ENCODE peak calls at places on chromosomes 11 and 22, in six cellular contexts. One of them, this sample, is unnamed.
A peak's percentile ranks its signal among the peaks of the same experiment; 100 is the strongest.

GRCh38 chr22:48477031-48477721 is 1350.5 kb downstream of the BRD1 start:
- DNase-seq in sigmoid colon: no peak
- DNase-seq in neural crest cell: no peak
- DNase-seq in tibial nerve: peak; percentile 22
- DNase-seq in CD8-positive, alpha-beta T cell: no peak
- DNase-seq in cardiac muscle cell: no peak
- DNase-seq in this sample: no peak

GRCh38 chr22:21018314-21018713 is 3.3 kb downstream of the P2RX6 start:
- DNase-seq in CD8-positive, alpha-beta T cell: no peak
- DNase-seq in neural crest cell: no peak
- DNase-seq in tibial nerve: no peak
- DNase-seq in sigmoid colon: no peak
- DNase-seq in cardiac muscle cell: no peak
- DNase-seq in this sample: no peak

GRCh38 chr22:31036671-31037550 is 44.2 kb upstream of the SMTN start:
- DNase-seq in tibial nerve: no peak
- DNase-seq in cardiac muscle cell: peak; percentile 38
- DNase-seq in neural crest cell: no peak
- DNase-seq in CD8-positive, alpha-beta T cell: no peak
- DNase-seq in sigmoid colon: peak; percentile 90
- DNase-seq in this sample: no peak

GRCh38 chr11:870127-870413 is 27.4 kb downstream of the TSPAN4 start:
- DNase-seq in sigmoid colon: no peak
- DNase-seq in neural crest cell: no peak
- DNase-seq in cardiac muscle cell: no peak
- DNase-seq in CD8-positive, alpha-beta T cell: no peak
- DNase-seq in tibial nerve: no peak
- DNase-seq in this sample: no peak

GRCh38 chr11:116294630-116295029 is 478.2 kb downstream of the BUD13 start:
- DNase-seq in cardiac muscle cell: peak; percentile 25
- DNase-seq in sigmoid colon: no peak
- DNase-seq in CD8-positive, alpha-beta T cell: no peak
- DNase-seq in neural crest cell: no peak
- DNase-seq in tibial nerve: no peak
- DNase-seq in this sample: no peak

GRCh38 chr11:103929168-103929903 is 107.1 kb upstream of the DDI1 start:
- DNase-seq in tibial nerve: no peak
- DNase-seq in cardiac muscle cell: no peak
- DNase-seq in neural crest cell: no peak
- DNase-seq in CD8-positive, alpha-beta T cell: no peak
- DNase-seq in sigmoid colon: no peak
- DNase-seq in this sample: no peak

GRCh38 chr22:27409299-27409698 is 392.3 kb downstream of the MN1 start:
- DNase-seq in tibial nerve: no peak
- DNase-seq in CD8-positive, alpha-beta T cell: no peak
- DNase-seq in cardiac muscle cell: no peak
- DNase-seq in neural crest cell: no peak
- DNase-seq in sigmoid colon: no peak
- DNase-seq in this sample: no peak

GRCh38 chr22:30429887-30430286 is 4.3 kb downstream of the MTFP1 start:
- DNase-seq in sigmoid colon: no peak
- DNase-seq in cardiac muscle cell: no peak
- DNase-seq in CD8-positive, alpha-beta T cell: no peak
- DNase-seq in tibial nerve: no peak
- DNase-seq in neural crest cell: no peak
- DNase-seq in this sample: no peak

GRCh38 chr22:22702159-22702873 is 57.9 kb downstream of the GGTLC2 start:
- DNase-seq in cardiac muscle cell: no peak
- DNase-seq in neural crest cell: no peak
- DNase-seq in tibial nerve: no peak
- DNase-seq in CD8-positive, alpha-beta T cell: no peak
- DNase-seq in sigmoid colon: no peak
- DNase-seq in this sample: no peak

GRCh38 chr11:97683733-97684132 is 1293.9 kb downstream of the JRKL start:
- DNase-seq in cardiac muscle cell: peak; percentile 10
- DNase-seq in CD8-positive, alpha-beta T cell: no peak
- DNase-seq in neural crest cell: no peak
- DNase-seq in sigmoid colon: no peak
- DNase-seq in tibial nerve: no peak
- DNase-seq in this sample: no peak

GRCh38 chr11:6856871-6857270 is 6.0 kb upstream of the OR10A2 start:
- DNase-seq in CD8-positive, alpha-beta T cell: no peak
- DNase-seq in cardiac muscle cell: no peak
- DNase-seq in sigmoid colon: no peak
- DNase-seq in neural crest cell: no peak
- DNase-seq in tibial nerve: no peak
- DNase-seq in this sample: no peak

GRCh38 chr11:125514336-125515101 is 18.5 kb upstream of the FEZ1 start:
- DNase-seq in sigmoid colon: no peak
- DNase-seq in neural crest cell: no peak
- DNase-seq in CD8-positive, alpha-beta T cell: peak; percentile 27
- DNase-seq in cardiac muscle cell: peak; percentile 94
- DNase-seq in tibial nerve: peak; percentile 29
- DNase-seq in this sample: peak; percentile 56

GRCh38 chr11:76624515-76625379 is 45.8 kb downstream of the LRRC32 start:
- DNase-seq in cardiac muscle cell: no peak
- DNase-seq in CD8-positive, alpha-beta T cell: no peak
- DNase-seq in sigmoid colon: peak; percentile 52
- DNase-seq in tibial nerve: no peak
- DNase-seq in neural crest cell: no peak
- DNase-seq in this sample: no peak

GRCh38 chr22:45069925-45070324 is 60.1 kb upstream of the PHF21B start:
- DNase-seq in cardiac muscle cell: no peak
- DNase-seq in tibial nerve: no peak
- DNase-seq in CD8-positive, alpha-beta T cell: no peak
- DNase-seq in neural crest cell: no peak
- DNase-seq in sigmoid colon: no peak
- DNase-seq in this sample: no peak

GRCh38 chr22:22060200-22061084 is 77.9 kb upstream of the TOP3B start:
- DNase-seq in tibial nerve: peak; percentile 53
- DNase-seq in neural crest cell: peak; percentile 57
- DNase-seq in CD8-positive, alpha-beta T cell: no peak
- DNase-seq in sigmoid colon: peak; percentile 68
- DNase-seq in cardiac muscle cell: peak; percentile 53
- DNase-seq in this sample: peak; percentile 35

GRCh38 chr11:78715639-78716311 is 141.1 kb upstream of the NARS2 start:
- DNase-seq in sigmoid colon: no peak
- DNase-seq in tibial nerve: no peak
- DNase-seq in cardiac muscle cell: peak; percentile 21
- DNase-seq in neural crest cell: peak; percentile 68
- DNase-seq in CD8-positive, alpha-beta T cell: no peak
- DNase-seq in this sample: no peak

GRCh38 chr11:34454308-34455032 is 15.7 kb downstream of the CAT start:
- DNase-seq in sigmoid colon: no peak
- DNase-seq in tibial nerve: no peak
- DNase-seq in CD8-positive, alpha-beta T cell: no peak
- DNase-seq in cardiac muscle cell: no peak
- DNase-seq in neural crest cell: no peak
- DNase-seq in this sample: no peak

GRCh38 chr22:23565288-23565941 is 14.7 kb downstream of the IGLL1 start:
- DNase-seq in CD8-positive, alpha-beta T cell: no peak
- DNase-seq in cardiac muscle cell: peak; percentile 8
- DNase-seq in tibial nerve: no peak
- DNase-seq in sigmoid colon: peak; percentile 51
- DNase-seq in neural crest cell: peak; percentile 31
- DNase-seq in this sample: no peak

GRCh38 chr11:27028653-27029052 is 12.0 kb upstream of the BBOX1 start:
- DNase-seq in CD8-positive, alpha-beta T cell: no peak
- DNase-seq in sigmoid colon: no peak
- DNase-seq in cardiac muscle cell: peak; percentile 37
- DNase-seq in tibial nerve: no peak
- DNase-seq in neural crest cell: no peak
- DNase-seq in this sample: no peak

GRCh38 chr11:111730031-111730430 is 36.2 kb downstream of the PPP2R1B start:
- DNase-seq in sigmoid colon: no peak
- DNase-seq in CD8-positive, alpha-beta T cell: no peak
- DNase-seq in cardiac muscle cell: peak; percentile 57
- DNase-seq in tibial nerve: no peak
- DNase-seq in neural crest cell: no peak
- DNase-seq in this sample: no peak

GRCh38 chr11:76200006-76200940 is 6.0 kb downstream of the WNT11 start:
- DNase-seq in cardiac muscle cell: no peak
- DNase-seq in neural crest cell: no peak
- DNase-seq in CD8-positive, alpha-beta T cell: no peak
- DNase-seq in sigmoid colon: no peak
- DNase-seq in tibial nerve: no peak
- DNase-seq in this sample: no peak

GRCh38 chr11:5923789-5924188 is 18.3 kb upstream of the OR56A3 start:
- DNase-seq in CD8-positive, alpha-beta T cell: no peak
- DNase-seq in tibial nerve: no peak
- DNase-seq in neural crest cell: no peak
- DNase-seq in cardiac muscle cell: no peak
- DNase-seq in sigmoid colon: no peak
- DNase-seq in this sample: no peak

GRCh38 chr11:124108158-124108557 is 7.1 kb upstream of the VWA5A start:
- DNase-seq in neural crest cell: no peak
- DNase-seq in cardiac muscle cell: peak; percentile 36
- DNase-seq in tibial nerve: no peak
- DNase-seq in sigmoid colon: no peak
- DNase-seq in CD8-positive, alpha-beta T cell: no peak
- DNase-seq in this sample: no peak

GRCh38 chr11:13364388-13364787 is 86.8 kb downstream of the BMAL1 start:
- DNase-seq in neural crest cell: no peak
- DNase-seq in CD8-positive, alpha-beta T cell: no peak
- DNase-seq in cardiac muscle cell: no peak
- DNase-seq in sigmoid colon: no peak
- DNase-seq in tibial nerve: no peak
- DNase-seq in this sample: no peak

DNA sequence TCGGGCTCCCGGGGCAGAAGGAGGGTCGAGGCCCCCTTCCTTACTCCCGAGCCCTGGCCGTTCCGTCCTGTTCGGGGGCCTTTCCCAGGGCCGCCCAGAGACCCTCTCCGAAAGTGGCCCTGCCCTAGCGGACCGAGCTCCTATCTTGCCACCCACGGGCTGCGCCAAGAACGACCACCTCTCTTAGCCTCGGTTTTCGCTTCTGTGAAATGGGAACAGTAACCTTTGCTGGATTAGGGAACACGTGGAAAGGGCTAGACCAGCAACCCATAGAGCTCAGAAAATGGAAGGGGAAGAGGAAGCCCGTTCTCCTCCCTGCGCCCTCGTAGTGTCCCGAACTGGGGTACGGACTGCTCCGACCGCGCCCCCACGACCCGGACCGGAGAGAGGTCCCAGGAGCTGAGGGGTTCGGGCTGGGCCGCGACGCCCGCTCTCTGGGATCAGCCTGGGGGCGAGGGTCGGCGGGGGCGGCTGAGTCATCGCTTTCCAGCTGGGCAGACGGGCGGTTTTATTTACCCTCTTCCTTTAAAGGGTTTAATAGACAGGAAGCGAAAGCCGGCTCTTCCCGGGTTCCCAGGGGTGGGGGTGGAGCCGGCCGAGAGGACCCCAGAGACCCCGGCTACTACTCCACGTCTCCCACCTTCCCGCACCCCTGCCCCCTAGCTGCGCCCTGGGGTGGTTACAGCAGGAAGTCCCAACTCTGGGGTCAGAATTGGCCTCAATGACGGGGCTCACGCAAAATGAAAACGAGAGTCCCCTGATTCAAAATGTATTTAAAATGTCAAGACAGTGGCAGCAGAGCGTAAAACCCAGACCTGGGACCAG is 872 bp upstream of the PHLDA2 start:
- DNase-seq in sigmoid colon: peak; percentile 70
- DNase-seq in cardiac muscle cell: peak; percentile 33
- DNase-seq in tibial nerve: no peak
- DNase-seq in neural crest cell: no peak
- DNase-seq in CD8-positive, alpha-beta T cell: no peak
- DNase-seq in this sample: no peak
- TF ChIP-seq CTCF in sigmoid colon: no peak
- TF ChIP-seq CTCF in cardiac muscle cell: peak; percentile 53
- TF ChIP-seq CTCF in tibial nerve: no peak
- TF ChIP-seq CTCF in neural crest cell: no peak
- TF ChIP-seq CTCF in CD8-positive, alpha-beta T cell: peak; percentile 46
- TF ChIP-seq CTCF in this sample: peak; percentile 57

DNA sequence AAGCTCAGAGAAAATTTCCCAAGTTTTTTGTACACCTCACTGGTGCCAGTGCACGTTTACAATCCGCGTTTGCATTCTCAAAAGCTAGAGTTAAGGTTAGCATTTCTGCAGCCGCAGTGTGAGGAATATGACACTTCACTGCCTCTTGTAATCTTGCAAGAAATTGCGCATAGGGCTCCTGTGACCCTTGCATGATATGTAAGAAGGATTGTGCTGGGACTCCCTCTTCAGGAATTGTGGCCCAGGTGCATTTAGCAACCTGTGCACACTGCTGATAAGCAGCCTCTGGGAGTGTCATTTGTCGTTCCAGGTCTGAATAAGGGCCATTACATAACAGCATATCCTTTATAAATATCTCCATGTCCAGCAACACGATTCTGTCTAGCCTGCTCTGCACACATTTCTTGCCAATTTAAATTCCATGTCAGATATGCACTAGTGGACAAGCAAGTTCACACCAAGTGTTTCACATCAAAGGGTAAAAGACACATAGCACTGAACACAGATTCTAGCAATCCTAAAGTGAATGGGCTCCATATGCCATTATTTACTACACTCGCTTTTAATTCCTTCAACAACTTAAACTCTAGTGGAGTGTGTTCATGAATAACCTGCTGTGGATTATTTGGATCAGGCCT is 69.2 kb upstream of the INCENP start:
- DNase-seq in sigmoid colon: peak; percentile 69
- DNase-seq in CD8-positive, alpha-beta T cell: no peak
- DNase-seq in cardiac muscle cell: peak; percentile 26
- DNase-seq in neural crest cell: no peak
- DNase-seq in tibial nerve: no peak
- DNase-seq in this sample: no peak
- TF ChIP-seq CTCF in sigmoid colon: peak; percentile 50
- TF ChIP-seq CTCF in CD8-positive, alpha-beta T cell: no peak
- TF ChIP-seq CTCF in cardiac muscle cell: peak; percentile 4
- TF ChIP-seq CTCF in neural crest cell: no peak
- TF ChIP-seq CTCF in tibial nerve: peak; percentile 15
- TF ChIP-seq CTCF in this sample: no peak

GRCh38 chr22:25745341-25746011 is 3.5 kb downstream of the MYO18B start:
- DNase-seq in CD8-positive, alpha-beta T cell: no peak
- DNase-seq in cardiac muscle cell: peak; percentile 76
- DNase-seq in sigmoid colon: peak; percentile 12
- DNase-seq in tibial nerve: no peak
- DNase-seq in neural crest cell: no peak
- DNase-seq in this sample: no peak
- TF ChIP-seq CTCF in CD8-positive, alpha-beta T cell: no peak
- TF ChIP-seq CTCF in cardiac muscle cell: no peak
- TF ChIP-seq CTCF in sigmoid colon: no peak
- TF ChIP-seq CTCF in tibial nerve: no peak
- TF ChIP-seq CTCF in neural crest cell: no peak
- TF ChIP-seq CTCF in this sample: no peak

DNA sequence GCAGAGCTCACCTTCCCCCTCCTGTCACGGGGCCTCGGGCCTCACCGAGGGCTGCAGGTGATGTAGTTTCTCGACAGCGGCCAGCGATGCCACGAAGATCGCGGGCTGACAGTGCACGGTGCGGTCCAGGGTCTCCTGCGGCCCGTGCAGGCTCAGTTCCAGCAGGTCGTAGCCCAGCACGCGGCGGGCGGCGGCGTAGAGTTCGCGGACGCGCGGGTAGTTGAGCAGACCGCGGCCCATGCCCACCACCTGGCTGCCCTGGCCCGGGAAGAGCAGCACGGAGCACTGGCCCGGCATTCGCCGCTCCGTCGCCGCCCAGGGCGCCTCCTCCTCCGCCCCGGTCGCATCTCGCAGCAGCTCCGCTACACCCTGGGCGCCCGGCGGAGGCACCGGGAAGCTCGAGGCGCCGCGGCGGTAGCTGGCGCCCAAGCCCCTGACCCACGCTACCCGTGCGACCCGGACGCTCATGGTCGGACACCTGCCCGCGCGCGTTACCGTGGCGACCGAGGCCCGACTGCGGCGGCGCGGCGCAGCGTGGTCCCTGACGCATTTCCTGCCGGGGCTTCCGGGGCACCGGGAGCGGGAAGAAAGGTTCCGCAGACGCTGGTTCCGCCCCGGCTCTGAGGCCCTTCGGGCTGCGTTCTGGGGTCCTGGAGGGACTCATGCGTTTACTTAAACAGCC is at the start of gene MCAT:
- DNase-seq in neural crest cell: peak; percentile 65
- DNase-seq in CD8-positive, alpha-beta T cell: peak; percentile 62
- DNase-seq in sigmoid colon: peak; percentile 91
- DNase-seq in tibial nerve: peak; percentile 73
- DNase-seq in cardiac muscle cell: peak; percentile 83
- DNase-seq in this sample: peak; percentile 76
- TF ChIP-seq CTCF in neural crest cell: no peak
- TF ChIP-seq CTCF in CD8-positive, alpha-beta T cell: no peak
- TF ChIP-seq CTCF in sigmoid colon: no peak
- TF ChIP-seq CTCF in tibial nerve: no peak
- TF ChIP-seq CTCF in cardiac muscle cell: no peak
- TF ChIP-seq CTCF in this sample: no peak